ENCODE peak calls at places on chromosomes 5 and 9, in eight cellular contexts. J is fibroblast of lung, V is tibial artery, B is PC-9, Z is body of pancreas, U is WERI-Rb-1, N is dorsolateral prefrontal cortex, S is heart right ventricle. E is an unnamed sample.

GRCh38 chr5:58041884-58042283 is 418.0 kb downstream of the PLK2 start:
- DNase-seq in B (no peak), S (no peak), Z (no peak), V (no peak), J (no peak), N (no peak), U (no peak), E (no peak)

GRCh38 chr9:98908897-98909634 is 34.6 kb upstream of the COL15A1 start:
- DNase-seq in B (no peak), S (no peak), U (no peak), V (no peak), Z (no peak), N (no peak), J (peak), E (no peak)

GRCh38 chr9:116646661-116647514 is 40.2 kb upstream of the TRIM32 start:
- DNase-seq in U (peak), V (no peak), Z (no peak), J (peak), S (no peak), N (no peak), B (no peak), E (no peak)

GRCh38 chr5:178606269-178606668 is 16.1 kb upstream of the COL23A1 start:
- DNase-seq in V (no peak), J (peak), Z (no peak), B (no peak), S (no peak), N (no peak), U (no peak), E (no peak)

GRCh38 chr9:79572032-79572890 is 496 bp downstream of the TLE4 start:
- DNase-seq in B (no peak), V (peak), S (peak), N (peak), J (peak), Z (peak), U (peak), E (peak)

GRCh38 chr5:176416965-176417364 is 626 bp upstream of the CLTB start:
- DNase-seq in N (no peak), Z (no peak), S (no peak), B (no peak), V (no peak), J (no peak), U (peak), E (no peak)

GRCh38 chr9:94178927-94179326 is 80.2 kb upstream of the ZNF169 start:
- DNase-seq in B (no peak), J (no peak), S (no peak), Z (no peak), U (no peak), N (no peak), V (no peak), E (no peak)

GRCh38 chr5:68873198-68873597 is 220.6 kb upstream of the SLC30A5 start:
- DNase-seq in J (no peak), V (no peak), Z (no peak), U (peak), N (no peak), S (no peak), B (no peak), E (no peak)

GRCh38 chr5:178265746-178266145 is 33.1 kb upstream of the PHYKPL start:
- DNase-seq in B (no peak), S (peak), Z (no peak), J (no peak), N (no peak), V (no peak), U (no peak), E (no peak)

GRCh38 chr5:139639619-139640431 is 8.3 kb upstream of the CXXC5 start:
- DNase-seq in B (peak), S (peak), Z (peak), U (peak), J (no peak), N (peak), V (no peak), E (no peak)

GRCh38 chr9:89805726-89806125 is 200.9 kb downstream of the GADD45G start:
- DNase-seq in B (no peak), Z (no peak), U (no peak), J (no peak), N (no peak), V (no peak), S (no peak), E (no peak)

GRCh38 chr5:81534481-81534840 is 140.5 kb upstream of the ACOT12 start:
- DNase-seq in J (peak), N (no peak), B (no peak), V (no peak), U (no peak), Z (no peak), S (no peak), E (no peak)

GRCh38 chr9:107744873-107745272 is 255.3 kb upstream of the KLF4 start:
- DNase-seq in U (no peak), Z (no peak), N (no peak), J (no peak), S (no peak), V (no peak), B (no peak), E (no peak)

GRCh38 chr5:36378551-36378950 is 76.8 kb upstream of the RANBP3L start:
- DNase-seq in S (no peak), V (no peak), J (peak), Z (no peak), U (no peak), N (no peak), B (no peak), E (no peak)

GRCh38 chr9:106886111-106887046 is 23.4 kb downstream of the ZNF462 start:
- DNase-seq in S (no peak), J (no peak), B (no peak), U (no peak), N (no peak), Z (no peak), V (no peak), E (no peak)

GRCh38 chr5:136613243-136613642 is 247.9 kb upstream of the TRPC7 start:
- DNase-seq in J (no peak), N (no peak), Z (no peak), B (peak), S (no peak), U (no peak), V (no peak), E (no peak)

GRCh38 chr5:172438304-172438652 is 16.0 kb downstream of the SH3PXD2B start:
- DNase-seq in U (no peak), Z (no peak), N (no peak), J (no peak), V (no peak), B (no peak), S (no peak), E (no peak)

GRCh38 chr5:111296570-111296969 is 72.4 kb downstream of the CAMK4 start:
- DNase-seq in S (no peak), B (no peak), J (no peak), U (no peak), V (no peak), N (no peak), Z (no peak), E (no peak)

GRCh38 chr5:93165559-93165958 is 415.5 kb downstream of the NR2F1-AS1 start:
- DNase-seq in B (no peak), N (no peak), Z (no peak), V (no peak), U (no peak), J (no peak), S (no peak), E (no peak)

GRCh38 chr5:54986269-54986654 is 869 bp upstream of the ESM1 start:
- DNase-seq in S (no peak), N (no peak), B (no peak), J (no peak), Z (no peak), U (no peak), V (no peak), E (no peak)

GRCh38 chr5:54988218-54988617 is 2.8 kb upstream of the ESM1 start:
- DNase-seq in U (no peak), B (no peak), S (no peak), J (no peak), V (no peak), Z (no peak), N (no peak), E (no peak)

GRCh38 chr5:54988817-54989216 is 3.4 kb upstream of the ESM1 start:
- DNase-seq in U (no peak), J (no peak), V (no peak), Z (no peak), N (no peak), S (no peak), B (no peak), E (no peak)

GRCh38 chr5:54981928-54982327 is 3.5 kb downstream of the ESM1 start:
- DNase-seq in V (no peak), J (no peak), S (no peak), B (no peak), U (no peak), Z (no peak), N (no peak), E (no peak)

DNA sequence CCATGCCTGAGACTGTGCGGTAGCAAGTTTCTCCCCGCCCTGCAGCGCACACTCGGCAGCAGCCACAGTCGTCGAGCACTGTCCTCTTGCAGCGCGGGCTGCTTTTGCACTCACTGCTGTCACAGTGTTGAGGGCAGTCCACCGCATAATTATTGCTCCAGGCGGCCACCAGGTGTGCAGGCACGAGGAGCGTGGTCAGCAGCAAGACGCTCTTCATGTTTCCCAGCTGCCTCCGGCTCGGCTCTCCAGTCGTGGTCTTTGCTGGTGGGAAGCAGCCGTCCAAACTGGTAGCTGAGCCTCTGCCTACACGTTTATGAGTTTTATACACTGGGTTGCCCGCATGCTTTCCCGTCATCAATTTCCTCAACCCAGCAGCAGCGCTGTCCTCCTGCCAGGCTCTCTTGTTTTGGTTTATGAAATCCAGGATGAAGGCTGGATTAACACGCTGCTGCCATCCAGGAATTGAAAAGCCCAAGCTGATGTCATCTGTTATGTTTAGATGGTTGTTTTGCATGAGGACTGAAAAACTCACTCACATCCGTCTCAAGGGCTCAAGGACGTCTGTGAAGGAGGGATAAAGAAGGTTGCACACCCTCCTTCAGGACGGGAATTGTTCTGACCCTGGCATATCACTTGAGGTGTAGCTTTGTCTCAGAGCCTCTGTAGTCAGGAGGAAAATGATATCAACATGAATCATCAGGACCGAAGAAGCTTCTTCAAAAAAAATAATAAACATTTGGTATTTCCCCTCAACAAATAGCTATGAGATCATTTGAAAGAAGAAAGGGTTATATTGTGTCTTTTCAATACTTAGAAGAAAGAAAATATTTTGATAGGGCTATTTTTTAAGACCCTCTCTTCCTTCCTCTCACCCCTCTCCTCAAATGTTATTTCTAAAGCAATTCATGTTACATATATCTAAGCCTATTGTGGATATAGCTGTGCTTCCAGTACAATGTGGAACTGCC is at the start of gene ESM1:
- DNase-seq in S (no peak), U (no peak), B (no peak), J (peak), N (no peak), V (peak), Z (no peak), E (no peak)
- TF ChIP-seq CTCF in S (no peak), U (no peak), B (no peak), J (no peak), N (no peak), V (no peak), Z (peak), E (no peak)

DNA sequence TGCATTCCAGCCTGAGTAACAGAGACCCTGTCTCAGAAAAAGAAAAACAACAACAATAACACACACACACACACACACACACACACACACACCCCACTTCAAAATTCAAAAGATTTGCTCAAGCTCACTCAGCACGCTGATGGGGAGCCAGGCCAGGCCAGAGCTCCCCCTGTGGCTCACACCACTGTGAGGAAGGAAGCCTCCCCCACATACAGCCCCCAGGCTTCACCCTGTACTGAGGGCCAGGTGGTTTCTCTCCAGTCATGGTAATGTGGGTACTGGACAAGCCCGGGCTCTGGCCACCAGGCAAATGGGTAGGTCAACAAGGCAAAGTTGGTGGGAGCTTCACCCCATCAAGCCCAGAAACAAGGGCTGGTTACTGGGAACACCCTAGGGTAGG is 19.0 kb downstream of the ATOX1 start:
- DNase-seq in S (no peak), U (no peak), B (no peak), N (no peak), Z (no peak), V (no peak), J (no peak), E (no peak)
- TF ChIP-seq CTCF in S (no peak), U (no peak), B (no peak), N (no peak), Z (no peak), V (no peak), J (no peak), E (no peak)

GRCh38 chr5:157431544-157432200 is 28.3 kb upstream of the NIPAL4 start:
- DNase-seq in N (no peak), U (no peak), B (no peak), Z (no peak), S (no peak), J (peak), V (no peak), E (no peak)
- TF ChIP-seq CTCF in N (peak), U (peak), B (peak), Z (peak), S (peak), J (peak), V (peak), E (no peak)

GRCh38 chr5:149130932-149131273 is 10.4 kb upstream of the ABLIM3 start:
- DNase-seq in B (peak), U (no peak), J (no peak), Z (no peak), S (no peak), N (no peak), V (no peak), E (no peak)

GRCh38 chr5:149132474-149132873 is 8.8 kb upstream of the ABLIM3 start:
- DNase-seq in B (no peak), N (no peak), V (no peak), U (no peak), J (peak), Z (no peak), S (no peak), E (no peak)

GRCh38 chr5:149129181-149129580 is 12.1 kb upstream of the ABLIM3 start:
- DNase-seq in J (no peak), Z (no peak), U (no peak), S (no peak), B (peak), V (no peak), N (no peak), E (no peak)

GRCh38 chr5:149128023-149128875 is 13.0 kb upstream of the ABLIM3 start:
- DNase-seq in V (no peak), Z (no peak), S (peak), U (peak), J (peak), N (no peak), B (no peak), E (no peak)

GRCh38 chr5:149130121-149130931 is 11.0 kb upstream of the ABLIM3 start:
- DNase-seq in Z (no peak), V (no peak), J (peak), B (no peak), N (no peak), S (no peak), U (no peak), E (no peak)
- TF ChIP-seq CTCF in Z (no peak), V (no peak), J (peak), B (peak), N (peak), S (peak), U (no peak), E (no peak)

GRCh38 chr5:158722940-158723339 is 376.8 kb downstream of the EBF1 start:
- DNase-seq in B (no peak), V (no peak), J (no peak), N (no peak), Z (no peak), S (no peak), U (no peak), E (no peak)

GRCh38 chr5:158715592-158715991 is 384.1 kb downstream of the EBF1 start:
- DNase-seq in S (no peak), J (no peak), Z (no peak), B (no peak), U (no peak), N (no peak), V (no peak), E (no peak)

GRCh38 chr5:158716668-158717067 is 383.0 kb downstream of the EBF1 start:
- DNase-seq in V (no peak), Z (no peak), S (no peak), B (no peak), U (no peak), N (no peak), J (no peak), E (no peak)

GRCh38 chr5:158720316-158720715 is 379.4 kb downstream of the EBF1 start:
- DNase-seq in U (no peak), S (no peak), V (no peak), Z (no peak), J (no peak), N (no peak), B (no peak), E (no peak)

GRCh38 chr5:158718738-158719505 is 380.8 kb downstream of the EBF1 start:
- DNase-seq in S (no peak), B (no peak), J (peak), U (no peak), N (no peak), Z (no peak), V (no peak), E (no peak)
- TF ChIP-seq CTCF in S (no peak), B (no peak), J (no peak), U (no peak), N (no peak), Z (no peak), V (no peak), E (no peak)

DNA sequence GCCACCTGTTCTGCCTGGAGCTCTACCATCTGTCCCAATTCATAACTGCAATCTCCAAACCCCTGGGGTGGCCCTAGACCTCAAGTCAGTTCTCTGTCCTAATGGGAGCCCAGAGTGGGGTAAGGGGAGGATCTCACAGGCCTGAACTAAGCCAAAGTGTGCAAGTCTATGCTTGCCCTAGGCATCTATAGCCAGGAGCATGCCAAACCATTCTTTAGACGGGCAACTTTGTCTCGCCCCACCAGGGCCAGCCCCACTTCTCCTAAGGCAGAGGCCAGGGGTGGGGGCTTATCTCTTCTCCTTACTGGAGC is 3.3 kb downstream of the ACSL6 start:
- DNase-seq in N (no peak), J (no peak), V (peak), U (no peak), S (no peak), B (no peak), Z (no peak), E (no peak)
- TF ChIP-seq CTCF in N (no peak), J (no peak), V (no peak), U (no peak), S (no peak), B (peak), Z (no peak), E (no peak)

GRCh38 chr9:26181836-26182235 is 503.6 kb upstream of the TUSC1 start:
- DNase-seq in V (no peak), S (no peak), J (no peak), U (no peak), Z (no peak), B (no peak), N (no peak), E (no peak)
- TF ChIP-seq CTCF in V (no peak), S (no peak), J (no peak), U (no peak), Z (no peak), B (no peak), N (no peak), E (no peak)

DNA sequence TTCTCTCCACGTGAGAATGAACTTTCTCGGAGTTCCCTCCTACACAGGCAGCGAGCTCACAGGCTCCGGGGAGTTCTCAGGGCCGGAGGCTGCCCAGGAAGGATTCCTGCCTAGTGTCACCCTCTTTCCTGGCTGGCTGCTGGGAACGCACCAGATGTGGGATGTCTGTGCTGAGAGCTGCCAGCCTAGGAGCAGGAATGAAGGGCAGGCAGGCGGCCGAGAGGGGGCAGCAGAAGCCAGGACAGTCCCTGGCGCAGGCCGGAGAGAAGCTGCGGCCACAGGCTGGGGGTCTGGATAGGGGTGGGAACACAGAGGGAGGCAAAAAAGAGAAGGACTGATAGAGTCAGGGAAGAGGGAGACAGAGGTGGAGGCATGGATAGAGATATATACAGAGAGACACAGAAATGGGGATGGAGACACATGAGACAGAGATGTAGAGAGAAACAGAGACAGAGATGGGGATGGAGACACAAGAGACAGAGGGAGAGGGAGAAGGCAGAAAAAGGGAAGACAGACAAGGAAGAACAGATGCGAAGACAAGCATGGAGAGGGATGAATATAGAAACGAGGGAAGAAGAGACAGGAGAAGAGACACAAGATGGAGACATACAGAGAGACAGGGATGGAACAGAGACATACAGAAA is 25.3 kb upstream of the ENHO start:
- DNase-seq in Z (peak), B (no peak), N (peak), V (peak), S (peak), U (peak), J (peak), E (peak)
- TF ChIP-seq CTCF in Z (peak), B (peak), N (peak), V (peak), S (peak), U (peak), J (peak), E (peak)

GRCh38 chr5:24642022-24642421 is 2.8 kb downstream of the CDH10 start:
- DNase-seq in V (no peak), N (no peak), U (peak), J (peak), B (no peak), Z (no peak), S (no peak), E (no peak)
- TF ChIP-seq CTCF in V (no peak), N (peak), U (peak), J (peak), B (peak), Z (peak), S (peak), E (no peak)

DNA sequence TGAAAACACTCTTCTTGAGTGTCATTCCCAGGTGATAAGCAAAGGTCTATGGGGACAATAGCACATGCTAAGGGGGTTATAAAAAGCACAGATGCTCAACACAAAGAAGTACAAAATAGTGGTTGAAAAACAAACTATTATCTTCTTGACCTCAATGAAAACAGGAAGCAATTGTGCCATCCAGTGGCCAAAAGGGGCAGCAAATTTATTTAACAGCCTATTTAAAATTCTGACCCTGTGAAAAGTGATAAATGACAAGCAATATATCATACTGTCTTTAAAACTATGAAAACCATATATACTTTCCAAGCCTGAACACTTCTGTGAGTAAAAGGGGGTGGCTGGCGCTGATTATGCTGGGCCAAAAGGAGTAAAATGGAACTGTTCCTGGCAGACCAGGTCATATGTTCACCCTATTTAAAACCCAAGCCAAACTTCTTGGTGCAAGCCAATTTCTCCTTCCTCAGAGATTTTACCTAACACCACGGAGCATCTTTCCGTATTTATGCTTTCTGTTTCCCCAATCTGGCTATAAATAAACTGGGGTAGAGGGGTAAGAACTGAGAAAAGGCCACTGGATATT is 29.7 kb downstream of the TEX10 start:
- DNase-seq in B (no peak), J (peak), N (no peak), S (no peak), V (no peak), U (peak), Z (peak), E (no peak)
- TF ChIP-seq CTCF in B (peak), J (peak), N (peak), S (peak), V (peak), U (peak), Z (peak), E (no peak)

E was measured in activated B cell treated with CpG ODN at 0.5 μM for 24 hours.